ENCODE peak calls at places on chromosomes 16 and 17, in four cellular contexts. One of them, this sample, is unnamed.
A peak's percentile ranks its signal among the peaks of the same experiment; 100 is the strongest.

GRCh38 chr16:54204756-54205155 is 81.8 kb downstream of the IRX3 start:
- DNase-seq in mesenchymal stem cell: no peak
- DNase-seq in left lobe of liver: no peak
- DNase-seq in HEK293T: no peak
- DNase-seq in this sample: no peak

GRCh38 chr17:72726936-72727335 is 365.6 kb downstream of the SLC39A11 start:
- DNase-seq in HEK293T: no peak
- DNase-seq in mesenchymal stem cell: peak; percentile 77
- DNase-seq in left lobe of liver: no peak
- DNase-seq in this sample: no peak

GRCh38 chr16:28292731-28293588 is 635 bp downstream of the SBK1 start:
- DNase-seq in HEK293T: peak; percentile 26
- DNase-seq in left lobe of liver: no peak
- DNase-seq in mesenchymal stem cell: no peak
- DNase-seq in this sample: peak; percentile 37

GRCh38 chr17:37662358-37662757 is 19.1 kb upstream of the DDX52 start:
- DNase-seq in mesenchymal stem cell: no peak
- DNase-seq in HEK293T: no peak
- DNase-seq in left lobe of liver: no peak
- DNase-seq in this sample: no peak

GRCh38 chr17:42928714-42929496 is 28.3 kb downstream of the G6PC1 start:
- DNase-seq in left lobe of liver: peak; percentile 58
- DNase-seq in HEK293T: peak; percentile 65
- DNase-seq in mesenchymal stem cell: peak; percentile 79
- DNase-seq in this sample: peak; percentile 84

GRCh38 chr17:50352693-50353599 is 7.0 kb downstream of the XYLT2 start:
- DNase-seq in HEK293T: no peak
- DNase-seq in left lobe of liver: no peak
- DNase-seq in mesenchymal stem cell: no peak
- DNase-seq in this sample: no peak

GRCh38 chr16:49470550-49470949 is 96.9 kb downstream of the C16orf78 start:
- DNase-seq in left lobe of liver: no peak
- DNase-seq in HEK293T: no peak
- DNase-seq in mesenchymal stem cell: no peak
- DNase-seq in this sample: no peak

GRCh38 chr17:18963126-18964017 is 11.4 kb downstream of the SLC5A10 start:
- DNase-seq in left lobe of liver: no peak
- DNase-seq in mesenchymal stem cell: no peak
- DNase-seq in HEK293T: no peak
- DNase-seq in this sample: no peak

GRCh38 chr17:81601525-81602120 is 35.3 kb downstream of the NPLOC4 start:
- DNase-seq in left lobe of liver: no peak
- DNase-seq in HEK293T: peak; percentile 78
- DNase-seq in mesenchymal stem cell: peak; percentile 81
- DNase-seq in this sample: peak; percentile 86

GRCh38 chr16:75460441-75460840 is 4.0 kb downstream of the TMEM170A start:
- DNase-seq in HEK293T: no peak
- DNase-seq in mesenchymal stem cell: no peak
- DNase-seq in left lobe of liver: no peak
- DNase-seq in this sample: no peak

GRCh38 chr17:15289285-15290185 is 24.4 kb upstream of the PMP22 start:
- DNase-seq in left lobe of liver: no peak
- DNase-seq in HEK293T: no peak
- DNase-seq in mesenchymal stem cell: peak; percentile 95
- DNase-seq in this sample: peak; percentile 17

GRCh38 chr16:10577305-10578202 is 2.8 kb downstream of the EMP2 start:
- DNase-seq in mesenchymal stem cell: no peak
- DNase-seq in left lobe of liver: no peak
- DNase-seq in HEK293T: no peak
- DNase-seq in this sample: no peak

GRCh38 chr17:45277992-45278391 is 16.1 kb upstream of the SPATA32 start:
- DNase-seq in HEK293T: no peak
- DNase-seq in left lobe of liver: no peak
- DNase-seq in mesenchymal stem cell: no peak
- DNase-seq in this sample: no peak

GRCh38 chr17:74780443-74781238 is 4.5 kb upstream of the NAT9 start:
- DNase-seq in mesenchymal stem cell: peak; percentile 42
- DNase-seq in HEK293T: peak; percentile 62
- DNase-seq in left lobe of liver: no peak
- DNase-seq in this sample: peak; percentile 87

GRCh38 chr16:78659216-78659615 is 559.8 kb downstream of the WWOX start:
- DNase-seq in HEK293T: no peak
- DNase-seq in mesenchymal stem cell: no peak
- DNase-seq in left lobe of liver: no peak
- DNase-seq in this sample: no peak

GRCh38 chr16:20610192-20610891 is 34.2 kb upstream of the ACSM2B start:
- DNase-seq in mesenchymal stem cell: no peak
- DNase-seq in left lobe of liver: no peak
- DNase-seq in HEK293T: no peak
- DNase-seq in this sample: no peak

GRCh38 chr17:6495450-6496115 is 51.3 kb downstream of the PIMREG start:
- DNase-seq in left lobe of liver: no peak
- DNase-seq in mesenchymal stem cell: no peak
- DNase-seq in HEK293T: no peak
- DNase-seq in this sample: no peak

GRCh38 chr17:45631941-45632340 is 141.4 kb upstream of the PLEKHM1 start:
- DNase-seq in mesenchymal stem cell: no peak
- DNase-seq in left lobe of liver: no peak
- DNase-seq in HEK293T: no peak
- DNase-seq in this sample: no peak

GRCh38 chr17:21191698-21192097 is 22.3 kb downstream of the TMEM11 start:
- DNase-seq in left lobe of liver: no peak
- DNase-seq in HEK293T: no peak
- DNase-seq in mesenchymal stem cell: no peak
- DNase-seq in this sample: no peak

GRCh38 chr17:55641559-55642160 is 81.0 kb downstream of the TMEM100 start:
- DNase-seq in mesenchymal stem cell: peak; percentile 81
- DNase-seq in left lobe of liver: peak; percentile 69
- DNase-seq in HEK293T: peak; percentile 56
- DNase-seq in this sample: peak; percentile 17

GRCh38 chr16:72474511-72475123 is 302.7 kb upstream of the PMFBP1 start:
- DNase-seq in left lobe of liver: no peak
- DNase-seq in HEK293T: no peak
- DNase-seq in mesenchymal stem cell: peak; percentile 91
- DNase-seq in this sample: no peak

GRCh38 chr17:71217769-71218168 is 903.1 kb upstream of the SOX9 start:
- DNase-seq in mesenchymal stem cell: no peak
- DNase-seq in HEK293T: no peak
- DNase-seq in left lobe of liver: no peak
- DNase-seq in this sample: no peak

GRCh38 chr16:57284206-57284951 is at the start of gene PLLP:
- DNase-seq in left lobe of liver: peak; percentile 60
- DNase-seq in HEK293T: peak; percentile 80
- DNase-seq in mesenchymal stem cell: peak; percentile 66
- DNase-seq in this sample: peak; percentile 84

GRCh38 chr17:76523084-76524037 is 14.1 kb downstream of the CYGB start:
- DNase-seq in HEK293T: peak; percentile 92
- DNase-seq in mesenchymal stem cell: peak; percentile 59
- DNase-seq in left lobe of liver: peak; percentile 81
- DNase-seq in this sample: peak; percentile 89

GRCh38 chr17:47324224-47325020 is 667 bp downstream of the EFCAB13 start:
- DNase-seq in left lobe of liver: peak; percentile 64
- DNase-seq in HEK293T: no peak
- DNase-seq in mesenchymal stem cell: peak; percentile 78
- DNase-seq in this sample: no peak

GRCh38 chr16:66135376-66135775 is 231.1 kb upstream of the CDH5 start:
- DNase-seq in mesenchymal stem cell: no peak
- DNase-seq in left lobe of liver: no peak
- DNase-seq in HEK293T: no peak
- DNase-seq in this sample: no peak

GRCh38 chr17:41718287-41718645 is 6.1 kb downstream of the GAST start:
- DNase-seq in left lobe of liver: no peak
- DNase-seq in mesenchymal stem cell: no peak
- DNase-seq in HEK293T: no peak
- DNase-seq in this sample: no peak

GRCh38 chr16:20348365-20349185 is 3.9 kb downstream of the UMOD start:
- DNase-seq in left lobe of liver: peak; percentile 65
- DNase-seq in mesenchymal stem cell: no peak
- DNase-seq in HEK293T: no peak
- DNase-seq in this sample: no peak

GRCh38 chr16:11004957-11005610 is 60.7 kb downstream of the CLEC16A start:
- DNase-seq in mesenchymal stem cell: no peak
- DNase-seq in left lobe of liver: no peak
- DNase-seq in HEK293T: no peak
- DNase-seq in this sample: no peak

GRCh38 chr17:48626470-48627241 is 498 bp upstream of the HOXB9 start:
- DNase-seq in mesenchymal stem cell: peak; percentile 97
- DNase-seq in left lobe of liver: no peak
- DNase-seq in HEK293T: peak; percentile 92
- DNase-seq in this sample: peak; percentile 80

GRCh38 chr17:65314212-65314611 is 177.0 kb downstream of the RGS9 start:
- DNase-seq in HEK293T: no peak
- DNase-seq in mesenchymal stem cell: no peak
- DNase-seq in left lobe of liver: no peak
- DNase-seq in this sample: no peak

GRCh38 chr16:52569296-52569695 is 22.4 kb upstream of the TOX3 start:
- DNase-seq in HEK293T: no peak
- DNase-seq in left lobe of liver: no peak
- DNase-seq in mesenchymal stem cell: no peak
- DNase-seq in this sample: no peak

GRCh38 chr17:66541461-66542182 is 239.2 kb downstream of the PRKCA start:
- DNase-seq in mesenchymal stem cell: peak; percentile 37
- DNase-seq in left lobe of liver: no peak
- DNase-seq in HEK293T: no peak
- DNase-seq in this sample: no peak

GRCh38 chr17:7732981-7733557 is 15.5 kb downstream of the DNAH2 start:
- DNase-seq in HEK293T: no peak
- DNase-seq in mesenchymal stem cell: no peak
- DNase-seq in left lobe of liver: no peak
- DNase-seq in this sample: no peak

GRCh38 chr16:67967183-67967955 is 1.1 kb downstream of the SLC12A4 start:
- DNase-seq in left lobe of liver: no peak
- DNase-seq in HEK293T: no peak
- DNase-seq in mesenchymal stem cell: peak; percentile 42
- DNase-seq in this sample: no peak

GRCh38 chr17:82876602-82877391 is 37.0 kb upstream of the ZNF750 start:
- DNase-seq in left lobe of liver: peak; percentile 66
- DNase-seq in mesenchymal stem cell: peak; percentile 84
- DNase-seq in HEK293T: peak; percentile 85
- DNase-seq in this sample: peak; percentile 86

GRCh38 chr17:47800686-47801085 is 20.9 kb downstream of the OSBPL7 start:
- DNase-seq in left lobe of liver: peak; percentile 35
- DNase-seq in HEK293T: no peak
- DNase-seq in mesenchymal stem cell: no peak
- DNase-seq in this sample: no peak

GRCh38 chr17:62670202-62670821 is 42.8 kb downstream of the MRC2 start:
- DNase-seq in HEK293T: no peak
- DNase-seq in mesenchymal stem cell: no peak
- DNase-seq in left lobe of liver: no peak
- DNase-seq in this sample: no peak

This sample was measured in HuH-7.